ENCODE peak calls at places on chromosome 16, in six cellular contexts. One of them, this sample, is unnamed.

GRCh38 chr16:55207679-55208294 is 116.2 kb upstream of the IRX6 start:
- DNase-seq in neuronal stem cell: no peak
- DNase-seq in mesenchymal stem cell: no peak
- DNase-seq in H9: no peak
- DNase-seq in mesendoderm: no peak
- DNase-seq in IMR-90: no peak
- DNase-seq in this sample: no peak

GRCh38 chr16:87392823-87393679 is 915 bp downstream of the MAP1LC3B start:
- DNase-seq in neuronal stem cell: peak; percentile 21
- DNase-seq in mesenchymal stem cell: peak; percentile 57
- DNase-seq in H9: peak; percentile 50
- DNase-seq in mesendoderm: peak; percentile 69
- DNase-seq in IMR-90: peak; percentile 47
- DNase-seq in this sample: no peak

GRCh38 chr16:3168706-3169105 is 19.3 kb upstream of the OR1F1 start:
- DNase-seq in neuronal stem cell: no peak
- DNase-seq in mesenchymal stem cell: no peak
- DNase-seq in H9: no peak
- DNase-seq in mesendoderm: no peak
- DNase-seq in IMR-90: no peak
- DNase-seq in this sample: no peak

GRCh38 chr16:22300427-22301071 is 3.3 kb downstream of the POLR3E start:
- DNase-seq in neuronal stem cell: no peak
- DNase-seq in mesenchymal stem cell: peak; percentile 69
- DNase-seq in H9: peak; percentile 68
- DNase-seq in mesendoderm: peak; percentile 59
- DNase-seq in IMR-90: peak; percentile 62
- DNase-seq in this sample: peak; percentile 67

GRCh38 chr16:17002557-17002956 is 468.2 kb downstream of the XYLT1 start:
- DNase-seq in neuronal stem cell: no peak
- DNase-seq in mesenchymal stem cell: no peak
- DNase-seq in H9: no peak
- DNase-seq in mesendoderm: no peak
- DNase-seq in IMR-90: no peak
- DNase-seq in this sample: no peak

GRCh38 chr16:1870365-1871082 is 1.4 kb downstream of the MEIOB start:
- DNase-seq in neuronal stem cell: no peak
- DNase-seq in mesenchymal stem cell: peak; percentile 75
- DNase-seq in H9: no peak
- DNase-seq in mesendoderm: no peak
- DNase-seq in IMR-90: peak; percentile 79
- DNase-seq in this sample: no peak

GRCh38 chr16:1707193-1707790 is 1.3 kb downstream of the MAPK8IP3 start:
- DNase-seq in neuronal stem cell: no peak
- DNase-seq in mesenchymal stem cell: peak; percentile 62
- DNase-seq in H9: no peak
- DNase-seq in mesendoderm: peak; percentile 20
- DNase-seq in IMR-90: peak; percentile 40
- DNase-seq in this sample: no peak

GRCh38 chr16:20875358-20875656 is 24.9 kb downstream of the DCUN1D3 start:
- DNase-seq in neuronal stem cell: no peak
- DNase-seq in mesenchymal stem cell: no peak
- DNase-seq in H9: no peak
- DNase-seq in mesendoderm: no peak
- DNase-seq in IMR-90: no peak
- DNase-seq in this sample: no peak

GRCh38 chr16:2898831-2899563 is 12.7 kb upstream of the FLYWCH1 start:
- DNase-seq in neuronal stem cell: no peak
- DNase-seq in mesenchymal stem cell: no peak
- DNase-seq in H9: no peak
- DNase-seq in mesendoderm: no peak
- DNase-seq in IMR-90: no peak
- DNase-seq in this sample: no peak

GRCh38 chr16:19837331-19837943 is 47.2 kb downstream of the GPRC5B start:
- DNase-seq in neuronal stem cell: peak; percentile 54
- DNase-seq in mesenchymal stem cell: no peak
- DNase-seq in H9: no peak
- DNase-seq in mesendoderm: no peak
- DNase-seq in IMR-90: no peak
- DNase-seq in this sample: no peak

GRCh38 chr16:88561485-88562369 is 8.5 kb upstream of the ZC3H18 start:
- DNase-seq in neuronal stem cell: peak; percentile 56
- DNase-seq in mesenchymal stem cell: peak; percentile 65
- DNase-seq in H9: peak; percentile 56
- DNase-seq in mesendoderm: peak; percentile 53
- DNase-seq in IMR-90: peak; percentile 43
- DNase-seq in this sample: no peak

GRCh38 chr16:71700822-71701221 is 23.7 kb downstream of the PHLPP2 start:
- DNase-seq in neuronal stem cell: no peak
- DNase-seq in mesenchymal stem cell: no peak
- DNase-seq in H9: no peak
- DNase-seq in mesendoderm: no peak
- DNase-seq in IMR-90: no peak
- DNase-seq in this sample: no peak

GRCh38 chr16:48365030-48365600 is 20.1 kb downstream of the SIAH1 start:
- DNase-seq in neuronal stem cell: no peak
- DNase-seq in mesenchymal stem cell: no peak
- DNase-seq in H9: no peak
- DNase-seq in mesendoderm: no peak
- DNase-seq in IMR-90: no peak
- DNase-seq in this sample: no peak

GRCh38 chr16:27232875-27233605 is 29.7 kb downstream of the KDM8 start:
- DNase-seq in neuronal stem cell: no peak
- DNase-seq in mesenchymal stem cell: no peak
- DNase-seq in H9: no peak
- DNase-seq in mesendoderm: no peak
- DNase-seq in IMR-90: no peak
- DNase-seq in this sample: no peak

GRCh38 chr16:19886061-19886792 is 1.6 kb upstream of the GPRC5B start:
- DNase-seq in neuronal stem cell: peak; percentile 68
- DNase-seq in mesenchymal stem cell: peak; percentile 74
- DNase-seq in H9: peak; percentile 87
- DNase-seq in mesendoderm: peak; percentile 90
- DNase-seq in IMR-90: peak; percentile 75
- DNase-seq in this sample: peak; percentile 68

GRCh38 chr16:86707171-86707570 is 128.8 kb downstream of the FOXL1 start:
- DNase-seq in neuronal stem cell: no peak
- DNase-seq in mesenchymal stem cell: no peak
- DNase-seq in H9: no peak
- DNase-seq in mesendoderm: no peak
- DNase-seq in IMR-90: no peak
- DNase-seq in this sample: no peak

GRCh38 chr16:69494993-69495392 is 70.6 kb downstream of the CYB5B start:
- DNase-seq in neuronal stem cell: no peak
- DNase-seq in mesenchymal stem cell: no peak
- DNase-seq in H9: peak; percentile 74
- DNase-seq in mesendoderm: peak; percentile 69
- DNase-seq in IMR-90: no peak
- DNase-seq in this sample: peak; percentile 83

GRCh38 chr16:9128346-9129342 is 37.2 kb downstream of the HAPSTR1 start:
- DNase-seq in neuronal stem cell: no peak
- DNase-seq in mesenchymal stem cell: no peak
- DNase-seq in H9: no peak
- DNase-seq in mesendoderm: no peak
- DNase-seq in IMR-90: no peak
- DNase-seq in this sample: peak; percentile 43

GRCh38 chr16:2983706-2984136 is 3.5 kb upstream of the PKMYT1 start:
- DNase-seq in neuronal stem cell: peak; percentile 79
- DNase-seq in mesenchymal stem cell: peak; percentile 71
- DNase-seq in H9: peak; percentile 90
- DNase-seq in mesendoderm: peak; percentile 89
- DNase-seq in IMR-90: peak; percentile 69
- DNase-seq in this sample: no peak

GRCh38 chr16:47887496-47887895 is 268.3 kb downstream of the ABCC12 start:
- DNase-seq in neuronal stem cell: no peak
- DNase-seq in mesenchymal stem cell: peak; percentile 68
- DNase-seq in H9: peak; percentile 71
- DNase-seq in mesendoderm: peak; percentile 96
- DNase-seq in IMR-90: peak; percentile 33
- DNase-seq in this sample: peak; percentile 63

GRCh38 chr16:89779231-89779912 is 37.1 kb downstream of the FANCA start:
- DNase-seq in neuronal stem cell: no peak
- DNase-seq in mesenchymal stem cell: no peak
- DNase-seq in H9: no peak
- DNase-seq in mesendoderm: no peak
- DNase-seq in IMR-90: no peak
- DNase-seq in this sample: no peak

DNA sequence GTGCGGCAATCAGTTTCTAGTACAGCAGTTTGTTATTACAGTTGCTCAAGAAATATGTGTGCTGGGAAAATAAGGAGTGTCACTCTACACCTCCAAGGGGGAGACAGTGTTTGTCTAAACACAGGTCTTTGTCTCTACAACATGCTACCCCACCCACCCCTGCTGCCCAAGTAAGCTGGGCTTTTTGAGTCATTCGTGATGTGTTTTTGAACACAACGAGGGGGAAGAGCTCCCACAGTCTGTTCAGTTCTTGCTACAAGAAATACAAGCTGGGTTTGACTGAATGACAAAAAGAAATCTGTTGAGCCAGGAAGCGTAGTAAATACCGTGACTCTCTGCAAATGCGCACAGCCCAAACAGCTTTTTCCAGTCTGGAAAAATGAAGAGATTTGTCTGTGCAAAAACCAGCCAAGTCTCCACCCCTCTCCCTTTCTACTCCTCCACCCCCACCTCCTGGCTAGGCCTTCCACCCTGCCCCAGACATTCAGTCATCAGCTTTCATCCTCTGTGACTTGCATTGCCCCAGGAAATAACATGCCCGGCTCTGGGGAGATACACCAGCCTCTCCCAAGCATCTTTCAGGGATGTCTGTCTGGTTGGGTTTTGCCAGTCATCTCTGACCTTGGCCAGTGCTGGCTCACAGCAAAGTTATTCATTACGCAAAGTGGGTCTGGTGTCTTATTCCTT is 25.7 kb downstream of the CHD9 start:
- DNase-seq in neuronal stem cell: no peak
- DNase-seq in mesenchymal stem cell: peak; percentile 86
- DNase-seq in H9: no peak
- DNase-seq in mesendoderm: peak; percentile 65
- DNase-seq in IMR-90: peak; percentile 89
- DNase-seq in this sample: no peak
- H2BK5ac ChIP-seq in neuronal stem cell: no peak overlapping the region
- H2BK5ac ChIP-seq in mesenchymal stem cell: no peak overlapping the region
- H2BK5ac ChIP-seq in H9: no peak overlapping the region
- H2BK5ac ChIP-seq in mesendoderm: no peak overlapping the region
- H2BK5ac ChIP-seq in IMR-90: peak overlapping the region; percentile 73
- H2BK5ac ChIP-seq in this sample: peak overlapping the region; percentile 10

GRCh38 chr16:81602792-81603191 is 158.2 kb downstream of the CMIP start:
- DNase-seq in neuronal stem cell: no peak
- DNase-seq in mesenchymal stem cell: no peak
- DNase-seq in H9: no peak
- DNase-seq in mesendoderm: no peak
- DNase-seq in IMR-90: no peak
- DNase-seq in this sample: no peak

GRCh38 chr16:81602377-81602776 is 157.8 kb downstream of the CMIP start:
- DNase-seq in neuronal stem cell: no peak
- DNase-seq in mesenchymal stem cell: no peak
- DNase-seq in H9: no peak
- DNase-seq in mesendoderm: no peak
- DNase-seq in IMR-90: no peak
- DNase-seq in this sample: no peak

GRCh38 chr16:81601008-81601428 is 156.4 kb downstream of the CMIP start:
- DNase-seq in neuronal stem cell: no peak
- DNase-seq in mesenchymal stem cell: peak; percentile 85
- DNase-seq in H9: no peak
- DNase-seq in mesendoderm: no peak
- DNase-seq in IMR-90: peak; percentile 72
- DNase-seq in this sample: no peak

GRCh38 chr16:81600275-81600674 is 155.7 kb downstream of the CMIP start:
- DNase-seq in neuronal stem cell: peak; percentile 31
- DNase-seq in mesenchymal stem cell: peak; percentile 91
- DNase-seq in H9: no peak
- DNase-seq in mesendoderm: peak; percentile 66
- DNase-seq in IMR-90: peak; percentile 62
- DNase-seq in this sample: no peak

DNA sequence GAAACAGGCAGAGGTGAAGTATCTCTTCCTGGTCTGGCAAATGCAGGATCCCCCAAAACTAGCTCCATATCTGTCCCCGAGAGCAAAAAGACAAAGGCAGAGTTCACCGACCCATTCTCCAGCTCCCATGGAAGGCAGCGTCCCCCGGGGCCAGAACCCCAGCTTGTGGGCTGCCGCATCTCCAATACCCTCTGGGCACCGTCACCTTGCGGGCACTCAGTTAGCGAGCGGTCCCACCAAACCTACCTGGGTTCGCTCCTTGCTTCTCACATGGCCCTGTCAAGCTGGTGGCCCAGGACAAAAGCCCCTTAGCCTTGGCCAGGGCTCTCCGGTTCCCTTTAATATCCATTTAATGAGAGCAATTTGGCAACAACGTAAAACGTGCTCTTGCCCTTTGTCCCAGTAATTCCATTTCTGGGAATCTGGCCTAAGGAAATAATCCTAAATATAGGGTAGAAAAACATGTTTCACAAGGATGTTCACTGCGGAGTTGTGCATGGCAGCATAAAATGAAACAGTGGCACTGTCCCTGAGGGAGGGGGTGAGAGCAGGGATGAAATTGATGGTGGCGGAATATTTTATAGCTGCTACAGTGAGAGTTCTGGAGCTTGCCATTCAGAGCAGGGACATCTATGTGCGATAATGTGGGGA is 157.1 kb downstream of the CMIP start:
- DNase-seq in neuronal stem cell: no peak
- DNase-seq in mesenchymal stem cell: no peak
- DNase-seq in H9: no peak
- DNase-seq in mesendoderm: no peak
- DNase-seq in IMR-90: peak; percentile 20
- DNase-seq in this sample: no peak
- H2BK5ac ChIP-seq in neuronal stem cell: no peak overlapping the region
- H2BK5ac ChIP-seq in mesenchymal stem cell: no peak overlapping the region
- H2BK5ac ChIP-seq in H9: no peak overlapping the region
- H2BK5ac ChIP-seq in mesendoderm: no peak overlapping the region
- H2BK5ac ChIP-seq in IMR-90: no peak overlapping the region
- H2BK5ac ChIP-seq in this sample: no peak overlapping the region

GRCh38 chr16:10386517-10387377 is 886 bp downstream of the ATF7IP2 start:
- DNase-seq in neuronal stem cell: no peak
- DNase-seq in mesenchymal stem cell: peak; percentile 28
- DNase-seq in H9: no peak
- DNase-seq in mesendoderm: peak; percentile 16
- DNase-seq in IMR-90: peak; percentile 2
- DNase-seq in this sample: no peak
- H2BK5ac ChIP-seq in neuronal stem cell: no peak overlapping the region
- H2BK5ac ChIP-seq in mesenchymal stem cell: no peak overlapping the region
- H2BK5ac ChIP-seq in H9: no peak overlapping the region
- H2BK5ac ChIP-seq in mesendoderm: no peak overlapping the region
- H2BK5ac ChIP-seq in IMR-90: no peak overlapping the region
- H2BK5ac ChIP-seq in this sample: no peak overlapping the region

GRCh38 chr16:6946106-6946505 is 386.5 kb upstream of the RBFOX1 start:
- DNase-seq in neuronal stem cell: no peak
- DNase-seq in mesenchymal stem cell: no peak
- DNase-seq in H9: no peak
- DNase-seq in mesendoderm: no peak
- DNase-seq in IMR-90: no peak
- DNase-seq in this sample: no peak

GRCh38 chr16:6937641-6938040 is 395.0 kb upstream of the RBFOX1 start:
- DNase-seq in neuronal stem cell: no peak
- DNase-seq in mesenchymal stem cell: no peak
- DNase-seq in H9: no peak
- DNase-seq in mesendoderm: peak; percentile 76
- DNase-seq in IMR-90: no peak
- DNase-seq in this sample: no peak

GRCh38 chr16:6946802-6947201 is 385.8 kb upstream of the RBFOX1 start:
- DNase-seq in neuronal stem cell: no peak
- DNase-seq in mesenchymal stem cell: no peak
- DNase-seq in H9: no peak
- DNase-seq in mesendoderm: peak; percentile 27
- DNase-seq in IMR-90: no peak
- DNase-seq in this sample: no peak

GRCh38 chr16:6940968-6941367 is 391.7 kb upstream of the RBFOX1 start:
- DNase-seq in neuronal stem cell: no peak
- DNase-seq in mesenchymal stem cell: no peak
- DNase-seq in H9: no peak
- DNase-seq in mesendoderm: no peak
- DNase-seq in IMR-90: no peak
- DNase-seq in this sample: no peak
- H2BK5ac ChIP-seq in neuronal stem cell: no peak overlapping the region
- H2BK5ac ChIP-seq in mesenchymal stem cell: no peak overlapping the region
- H2BK5ac ChIP-seq in H9: no peak overlapping the region
- H2BK5ac ChIP-seq in mesendoderm: no peak overlapping the region
- H2BK5ac ChIP-seq in IMR-90: no peak overlapping the region
- H2BK5ac ChIP-seq in this sample: no peak overlapping the region